ENCODE peak calls at places on chromosome 21, in six cellular contexts. O is heart left ventricle, F is breast epithelium, I is lower leg skin, V is pancreas, L is transverse colon. S is an unnamed sample.

GRCh38 chr21:32043458-32043857 is 170.6 kb downstream of the HUNK start:
- DNase-seq in O (no peak), F (no peak), I (no peak), V (no peak), L (no peak), S (no peak)

GRCh38 chr21:34190576-34191301 is 117.4 kb downstream of the MRPS6 start:
- DNase-seq in O (no peak), F (no peak), I (no peak), V (no peak), L (no peak), S (no peak)

GRCh38 chr21:40053007-40053406 is 185.8 kb downstream of the PCP4 start:
- DNase-seq in O (peak), F (no peak), I (peak), V (no peak), L (peak), S (no peak)

GRCh38 chr21:38897532-38898421 is 92.0 kb downstream of the ETS2 start:
- DNase-seq in O (no peak), F (no peak), I (no peak), V (no peak), L (no peak), S (no peak)

GRCh38 chr21:31383770-31384169 is 39.7 kb upstream of the TIAM1 start:
- DNase-seq in O (no peak), F (no peak), I (no peak), V (no peak), L (no peak), S (no peak)

GRCh38 chr21:16159213-16159970 is 429.6 kb downstream of the USP25 start:
- DNase-seq in O (no peak), F (no peak), I (no peak), V (no peak), L (no peak), S (no peak)

GRCh38 chr21:39175154-39175553 is 8.1 kb downstream of the PSMG1 start:
- DNase-seq in O (no peak), F (no peak), I (no peak), V (no peak), L (no peak), S (no peak)

GRCh38 chr21:39681257-39681656 is 63.7 kb upstream of the IGSF5 start:
- DNase-seq in O (no peak), F (no peak), I (no peak), V (no peak), L (no peak), S (no peak)

GRCh38 chr21:39087976-39088370 is 95.3 kb downstream of the PSMG1 start:
- DNase-seq in O (no peak), F (no peak), I (no peak), V (no peak), L (peak), S (no peak)

GRCh38 chr21:18443085-18443484 is 39.5 kb upstream of the TMPRSS15 start:
- DNase-seq in O (no peak), F (no peak), I (no peak), V (no peak), L (no peak), S (no peak)

GRCh38 chr21:17730782-17731181 is 88.4 kb downstream of the C21orf91 start:
- DNase-seq in O (no peak), F (no peak), I (no peak), V (no peak), L (no peak), S (no peak)

GRCh38 chr21:41573902-41574690 is 66.1 kb upstream of the TMPRSS2 start:
- DNase-seq in O (no peak), F (no peak), I (no peak), V (no peak), L (peak), S (no peak)

GRCh38 chr21:16454371-16454770 is 724.6 kb downstream of the USP25 start:
- DNase-seq in O (no peak), F (no peak), I (no peak), V (no peak), L (no peak), S (no peak)

GRCh38 chr21:24076179-24076578 is 1531.1 kb downstream of the MRPL39 start:
- DNase-seq in O (no peak), F (no peak), I (no peak), V (no peak), L (no peak), S (no peak)

GRCh38 chr21:32812035-32812434 is 40.5 kb upstream of the PAXBP1 start:
- DNase-seq in O (peak), F (no peak), I (no peak), V (no peak), L (no peak), S (no peak)

GRCh38 chr21:26717146-26717739 is 128.0 kb downstream of the ADAMTS1 start:
- DNase-seq in O (no peak), F (no peak), I (no peak), V (no peak), L (no peak), S (no peak)

GRCh38 chr21:22211943-22212342 is 1213.7 kb downstream of the NCAM2 start:
- DNase-seq in O (no peak), F (no peak), I (no peak), V (no peak), L (no peak), S (no peak)

GRCh38 chr21:35045539-35046222 is 3.4 kb downstream of the RUNX1 start:
- DNase-seq in O (no peak), F (no peak), I (no peak), V (no peak), L (no peak), S (peak)

GRCh38 chr21:24023936-24024335 is 1583.3 kb downstream of the MRPL39 start:
- DNase-seq in O (no peak), F (no peak), I (no peak), V (no peak), L (no peak), S (no peak)

GRCh38 chr21:39483917-39484316 is 32.1 kb downstream of the SH3BGR start:
- DNase-seq in O (no peak), F (no peak), I (no peak), V (no peak), L (no peak), S (no peak)

GRCh38 chr21:32378956-32379355 is 13.9 kb downstream of the URB1 start:
- DNase-seq in O (peak), F (no peak), I (no peak), V (no peak), L (no peak), S (no peak)

GRCh38 chr21:14926186-14926585 is 138.6 kb downstream of the NRIP1 start:
- DNase-seq in O (no peak), F (no peak), I (no peak), V (no peak), L (no peak), S (no peak)

GRCh38 chr21:34836103-34836932 is 167.5 kb downstream of the CLIC6 start:
- DNase-seq in O (peak), F (no peak), I (peak), V (no peak), L (peak), S (no peak)

GRCh38 chr21:17612565-17613241 is at the start of gene BTG3:
- DNase-seq in O (peak), F (peak), I (peak), V (peak), L (peak), S (no peak)

GRCh38 chr21:16419188-16419874 is 689.5 kb downstream of the USP25 start:
- DNase-seq in O (peak), F (peak), I (peak), V (peak), L (peak), S (no peak)

GRCh38 chr21:15932681-15933200 is 203.0 kb downstream of the USP25 start:
- DNase-seq in O (no peak), F (no peak), I (no peak), V (no peak), L (no peak), S (no peak)

GRCh38 chr21:26385721-26386120 is 187.4 kb downstream of the CYYR1 start:
- DNase-seq in O (no peak), F (no peak), I (no peak), V (no peak), L (no peak), S (no peak)

GRCh38 chr21:26388731-26389231 is 184.3 kb downstream of the CYYR1 start:
- DNase-seq in O (no peak), F (no peak), I (no peak), V (no peak), L (no peak), S (no peak)

DNA sequence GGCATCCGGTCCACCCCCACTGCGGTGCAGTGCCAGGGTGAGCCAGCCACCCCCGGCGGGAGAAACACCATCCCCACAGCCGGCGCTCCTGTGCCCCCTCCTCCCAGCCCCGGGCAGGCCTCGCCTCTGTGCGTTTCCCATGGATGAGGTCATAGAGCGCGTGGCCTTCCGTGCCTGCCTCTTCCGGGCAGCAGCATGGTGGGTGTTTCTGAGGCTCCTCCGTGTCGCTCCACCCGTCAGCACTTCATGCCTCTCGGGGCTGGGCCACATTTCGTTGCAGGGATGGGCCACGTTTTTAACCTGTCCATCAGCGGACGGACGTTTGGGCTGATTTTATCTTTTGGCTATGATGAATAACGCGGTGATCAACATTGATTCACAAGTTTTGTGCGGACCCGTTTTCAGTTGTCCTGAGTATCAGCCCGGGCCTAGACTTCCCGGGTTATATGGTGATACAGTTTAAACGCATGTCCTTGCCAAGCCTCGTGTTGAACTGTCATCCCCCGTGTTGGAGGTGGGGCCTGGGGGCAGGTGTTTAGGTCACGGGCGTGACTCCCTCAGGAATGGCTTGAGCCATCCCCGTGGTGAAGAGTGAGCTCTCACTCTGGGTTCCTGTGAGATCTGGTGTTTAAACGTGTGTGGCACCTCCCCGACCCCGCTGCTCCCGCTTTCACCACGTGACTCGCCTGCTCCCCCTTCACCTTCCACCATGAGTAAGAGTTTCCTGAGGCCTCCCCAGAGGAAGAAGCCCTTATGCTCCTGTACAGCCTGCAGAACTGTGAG is 64.8 kb downstream of the SLX9 start:
- DNase-seq in O (peak), F (no peak), I (no peak), V (no peak), L (peak), S (no peak)
- H3K4me3 ChIP-seq in O (no peak), F (no peak), I (no peak), V (no peak), L (no peak), S (no peak)

GRCh38 chr21:36209626-36210171 is 53.1 kb downstream of the DOP1B start:
- DNase-seq in O (no peak), F (no peak), I (peak), V (peak), L (peak), S (no peak)

GRCh38 chr21:36208326-36209013 is 51.8 kb downstream of the DOP1B start:
- DNase-seq in O (no peak), F (no peak), I (no peak), V (no peak), L (no peak), S (no peak)

GRCh38 chr21:36210779-36211659 is 54.4 kb downstream of the DOP1B start:
- DNase-seq in O (no peak), F (no peak), I (no peak), V (no peak), L (no peak), S (no peak)

GRCh38 chr21:36212513-36212780 is 55.8 kb downstream of the DOP1B start:
- DNase-seq in O (no peak), F (no peak), I (no peak), V (no peak), L (no peak), S (no peak)

DNA sequence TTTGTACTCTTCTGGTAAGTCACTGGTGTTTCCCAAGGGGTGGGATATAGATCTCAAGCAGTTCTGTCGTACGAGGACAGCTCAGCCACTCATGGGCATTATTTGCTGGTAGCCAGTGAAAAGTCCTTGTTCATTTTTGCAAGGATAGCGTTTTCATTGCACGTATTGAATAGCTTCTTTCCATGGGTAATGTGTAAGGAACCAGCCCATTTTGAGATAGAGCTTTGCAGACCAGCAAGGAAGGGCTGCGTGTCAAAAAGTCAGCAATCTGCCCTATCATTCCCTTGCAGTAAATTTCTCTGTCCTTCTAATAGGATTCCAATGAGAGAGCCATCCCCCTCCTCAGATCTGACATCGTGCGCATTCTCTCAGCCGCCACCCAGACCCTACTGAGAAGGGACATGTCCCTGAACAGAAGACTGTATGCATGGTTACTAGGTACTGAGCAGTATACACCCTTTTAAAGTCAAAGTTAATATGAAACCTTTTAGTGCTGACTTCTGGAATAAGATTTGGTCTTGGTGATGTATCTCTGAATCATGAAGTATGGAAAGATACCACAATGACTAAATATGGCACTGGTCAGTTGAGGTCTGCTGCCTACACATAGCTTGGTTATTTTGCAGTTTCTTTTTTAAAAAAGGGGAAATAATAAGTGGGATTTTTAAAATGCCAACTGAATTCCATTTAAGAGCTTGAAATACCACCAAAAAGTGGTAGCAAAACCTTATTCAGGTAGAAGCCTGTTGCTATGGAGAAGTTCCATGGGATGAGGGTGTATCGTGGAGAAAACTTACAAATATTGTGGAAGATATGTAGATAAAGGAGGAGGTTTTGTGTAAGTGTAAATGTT is 55.3 kb downstream of the DOP1B start:
- DNase-seq in O (no peak), F (no peak), I (no peak), V (no peak), L (no peak), S (no peak)
- H3K4me3 ChIP-seq in O (no peak), F (no peak), I (no peak), V (no peak), L (no peak), S (no peak)

GRCh38 chr21:37658121-37658993 is 257.9 kb downstream of the KCNJ6 start:
- DNase-seq in O (no peak), F (no peak), I (no peak), V (no peak), L (no peak), S (no peak)
- H3K4me3 ChIP-seq in O (no peak), F (no peak), I (no peak), V (no peak), L (no peak), S (no peak)

GRCh38 chr21:44911384-44912157 is 9.1 kb downstream of the ITGB2 start:
- DNase-seq in O (peak), F (peak), I (peak), V (peak), L (peak), S (no peak)

GRCh38 chr21:44912158-44912473 is 8.6 kb downstream of the ITGB2 start:
- DNase-seq in O (peak), F (no peak), I (no peak), V (no peak), L (no peak), S (no peak)

GRCh38 chr21:44916965-44917364 is 3.7 kb downstream of the ITGB2 start:
- DNase-seq in O (no peak), F (no peak), I (no peak), V (no peak), L (no peak), S (no peak)

GRCh38 chr21:44913425-44914175 is 7.1 kb downstream of the ITGB2 start:
- DNase-seq in O (peak), F (no peak), I (no peak), V (no peak), L (no peak), S (no peak)

GRCh38 chr21:44914176-44914874 is 6.4 kb downstream of the ITGB2 start:
- DNase-seq in O (peak), F (no peak), I (no peak), V (no peak), L (peak), S (no peak)
- H3K4me3 ChIP-seq in O (no peak), F (no peak), I (no peak), V (no peak), L (no peak), S (no peak)

GRCh38 chr21:42685954-42686500 is 32.6 kb downstream of the PDE9A start:
- DNase-seq in O (no peak), F (no peak), I (no peak), V (no peak), L (no peak), S (no peak)

GRCh38 chr21:42683371-42684108 is 30.1 kb downstream of the PDE9A start:
- DNase-seq in O (no peak), F (no peak), I (no peak), V (no peak), L (no peak), S (no peak)

GRCh38 chr21:42682661-42683060 is 29.2 kb downstream of the PDE9A start:
- DNase-seq in O (no peak), F (no peak), I (no peak), V (no peak), L (no peak), S (no peak)

GRCh38 chr21:42685036-42685435 is 31.6 kb downstream of the PDE9A start:
- DNase-seq in O (no peak), F (no peak), I (no peak), V (no peak), L (no peak), S (no peak)

DNA sequence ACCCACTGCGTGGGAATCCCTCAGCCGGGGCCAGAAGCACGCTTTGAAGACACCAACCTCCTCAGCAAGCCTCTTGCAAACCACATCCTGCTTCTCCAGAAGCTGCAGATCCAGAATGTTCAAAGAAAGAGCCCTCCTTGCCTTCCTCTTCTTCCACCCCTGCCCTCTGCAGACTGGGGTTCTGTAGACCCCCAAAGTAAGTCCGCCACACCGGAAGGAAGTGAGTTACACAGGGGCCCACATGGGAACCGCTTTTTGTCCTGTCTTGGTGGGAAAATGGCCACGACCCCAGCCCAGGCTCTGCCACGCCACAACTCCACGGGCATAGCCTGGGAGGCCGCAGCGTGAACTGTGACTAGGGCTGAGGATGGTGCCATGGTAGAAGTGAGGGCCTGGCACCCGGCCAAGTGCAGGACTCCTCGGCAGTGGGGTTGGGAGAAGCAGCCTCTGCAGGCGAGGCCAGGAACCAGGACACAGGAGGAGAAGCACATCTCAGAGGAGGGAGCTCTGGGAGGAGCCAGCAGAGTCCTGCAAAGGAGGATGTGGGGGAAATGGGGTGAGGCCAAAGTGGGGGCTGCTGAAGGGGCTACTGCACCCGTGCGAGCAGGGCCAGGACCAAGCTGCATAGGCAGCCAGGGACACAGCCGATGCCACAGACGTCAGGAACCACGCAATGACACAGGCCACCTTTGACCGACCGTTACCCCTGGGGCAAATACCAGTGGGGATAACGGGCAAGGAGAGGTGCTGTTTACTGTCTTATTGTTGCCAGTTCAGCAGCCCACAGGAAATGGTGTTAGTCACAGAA is 30.9 kb downstream of the PDE9A start:
- DNase-seq in O (no peak), F (no peak), I (no peak), V (no peak), L (no peak), S (no peak)
- H3K4me3 ChIP-seq in O (no peak), F (peak), I (no peak), V (no peak), L (no peak), S (peak)

GRCh38 chr21:28110074-28110473 is 882.6 kb downstream of the LTN1 start:
- DNase-seq in O (no peak), F (no peak), I (no peak), V (no peak), L (no peak), S (no peak)

GRCh38 chr21:28106370-28106890 is 886.2 kb downstream of the LTN1 start:
- DNase-seq in O (no peak), F (no peak), I (no peak), V (no peak), L (no peak), S (no peak)

GRCh38 chr21:28113718-28114117 is 879.0 kb downstream of the LTN1 start:
- DNase-seq in O (no peak), F (no peak), I (no peak), V (no peak), L (no peak), S (no peak)

GRCh38 chr21:28111151-28111619 is 881.5 kb downstream of the LTN1 start:
- DNase-seq in O (peak), F (no peak), I (peak), V (peak), L (peak), S (no peak)
- H3K4me3 ChIP-seq in O (peak), F (peak), I (no peak), V (no peak), L (no peak), S (no peak)

DNA sequence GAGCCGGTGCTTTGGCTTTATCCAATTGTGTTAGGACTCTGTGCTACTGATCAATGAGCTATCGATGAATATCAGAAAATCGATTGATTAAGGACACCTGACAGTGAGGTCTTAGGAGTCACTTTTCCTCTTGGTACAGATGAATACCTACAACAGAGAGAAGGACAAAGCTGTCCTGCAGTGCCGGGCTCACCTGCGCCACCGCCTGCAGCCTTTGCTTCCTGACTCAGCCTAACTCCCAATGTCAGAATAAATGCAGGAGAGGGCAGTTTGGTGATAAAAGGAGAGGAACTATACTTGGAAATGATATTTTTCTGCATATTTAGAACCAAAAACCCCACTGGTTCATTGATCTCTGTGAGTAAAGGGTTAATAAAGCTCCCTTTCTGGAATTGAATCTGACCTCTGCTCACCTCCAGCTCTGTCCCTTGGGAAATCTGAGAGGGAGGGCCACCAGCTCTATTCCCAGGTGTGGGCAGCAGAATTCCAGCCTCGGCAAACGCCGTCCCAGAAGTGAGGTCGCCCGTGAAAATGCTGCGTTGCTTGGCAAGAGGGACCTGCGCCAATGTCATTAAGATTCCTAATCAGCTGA is 39.3 kb downstream of the POFUT2 start:
- DNase-seq in O (no peak), F (no peak), I (peak), V (no peak), L (no peak), S (no peak)
- H3K4me3 ChIP-seq in O (peak), F (peak), I (no peak), V (no peak), L (no peak), S (peak)

GRCh38 chr21:10418649-10419048 is 102.7 kb upstream of the TPTE start:
- DNase-seq in O (no peak), F (no peak), I (no peak), V (no peak), L (no peak), S (no peak)
- H3K4me3 ChIP-seq in O (no peak), F (no peak), I (no peak), V (no peak), L (no peak), S (no peak)